ENCODE peak calls at places on chromosomes 4 and X, in four cellular contexts. U, Y, R and N are unnamed samples.
A peak's percentile ranks its signal among the peaks of the same experiment; 100 is the strongest.

GRCh38 chrX:135003876-135004623 is 13.3 kb downstream of the SMIM10 start:
- DNase-seq in U (peak; percentile 69), Y (peak; percentile 93), R (peak; percentile 97), N (peak; percentile 91)

GRCh38 chr4:34422472-34422871 is 1821.8 kb downstream of the ARAP2 start:
- DNase-seq in Y (peak; percentile 65), R (no peak), U (no peak), N (no peak)

GRCh38 chr4:176601156-176601555 is 191.6 kb downstream of the VEGFC start:
- DNase-seq in R (no peak), Y (no peak), U (no peak), N (no peak)

GRCh38 chr4:2744576-2745270 is 11.4 kb downstream of the TNIP2 start:
- DNase-seq in R (no peak), Y (no peak), U (no peak), N (peak; percentile 69)

GRCh38 chr4:173506780-173507211 is 23.2 kb downstream of the HAND2 start:
- DNase-seq in R (no peak), U (no peak), Y (no peak), N (no peak)

GRCh38 chr4:81424336-81424735 is 47.4 kb downstream of the RASGEF1B start:
- DNase-seq in Y (no peak), R (no peak), U (no peak), N (no peak)

GRCh38 chr4:31370866-31371465 is 650.8 kb downstream of the PCDH7 start:
- DNase-seq in R (peak; percentile 29), Y (peak; percentile 61), U (no peak), N (peak; percentile 27)

GRCh38 chr4:64584125-64584524 is 174.9 kb upstream of the TECRL start:
- DNase-seq in R (no peak), U (no peak), Y (peak; percentile 18), N (no peak)

GRCh38 chr4:2321279-2322196 is 59.6 kb upstream of the MXD4 start:
- DNase-seq in Y (no peak), U (no peak), R (no peak), N (no peak)

GRCh38 chrX:8433296-8434094 is 31.1 kb upstream of the VCX3B start:
- DNase-seq in U (no peak), R (no peak), Y (no peak), N (no peak)

GRCh38 chr4:72886602-72887001 is 182.9 kb downstream of the COX18 start:
- DNase-seq in U (no peak), R (no peak), Y (peak; percentile 27), N (no peak)

GRCh38 chrX:23644744-23645143 is 22.5 kb upstream of the PRDX4 start:
- DNase-seq in U (no peak), R (no peak), Y (no peak), N (no peak)

GRCh38 chr4:182806259-182807252 is 110.6 kb downstream of the DCTD start:
- DNase-seq in Y (peak; percentile 78), R (peak; percentile 70), U (peak; percentile 52), N (peak; percentile 40)

GRCh38 chrX:101932249-101932570 is 383 bp upstream of the ZMAT1 start:
- DNase-seq in R (no peak), Y (no peak), U (no peak), N (no peak)

GRCh38 chrX:68398286-68398685 is 35.0 kb downstream of the OPHN1 start:
- DNase-seq in R (no peak), U (no peak), Y (no peak), N (no peak)

GRCh38 chrX:79413009-79413408 is 45.9 kb upstream of the ITM2A start:
- DNase-seq in R (no peak), U (no peak), Y (peak; percentile 36), N (no peak)

GRCh38 chr4:18464160-18464559 is 442.6 kb upstream of the LCORL start:
- DNase-seq in R (no peak), Y (no peak), U (no peak), N (no peak)

GRCh38 chr4:113587640-113588275 is 173.8 kb downstream of the CAMK2D start:
- DNase-seq in U (no peak), R (no peak), Y (no peak), N (no peak)

GRCh38 chrX:136168929-136169735 is 21.8 kb downstream of the FHL1 start:
- DNase-seq in Y (peak; percentile 83), R (peak; percentile 68), U (no peak), N (peak; percentile 73)

GRCh38 chr4:136900706-136901105 is 631.6 kb downstream of the PCDH18 start:
- DNase-seq in U (no peak), Y (peak; percentile 39), R (no peak), N (no peak)

GRCh38 chrX:20217279-20217678 is 49.4 kb downstream of the RPS6KA3 start:
- DNase-seq in R (no peak), Y (peak; percentile 72), U (no peak), N (peak; percentile 25)

GRCh38 chr4:37873383-37873782 is 17.5 kb upstream of the TBC1D1 start:
- DNase-seq in U (no peak), Y (peak; percentile 82), R (no peak), N (no peak)

GRCh38 chrX:40326186-40326965 is 228.6 kb upstream of the BCOR start:
- DNase-seq in R (no peak), U (no peak), Y (no peak), N (no peak)

GRCh38 chrX:1400731-1401471 is 9.0 kb upstream of the SLC25A6 start:
- DNase-seq in R (no peak), Y (no peak), U (no peak), N (no peak)